ENCODE peak calls at places on chromosomes 3 and 15, in seven cellular contexts. F, P, U, K, B, Z and M are unnamed samples. For H3K4me1 and H3K36me3, the result is how much of the 10 kb centered on the place peaks cover.

GRCh38 chr3:66403268-66403990 is 97.4 kb downstream of the LRIG1 start:
- DNase-seq in F (no peak), P (no peak), U (no peak), K (no peak), B (no peak), Z (no peak), M (no peak)

GRCh38 chr3:125375950-125376679 is 990 bp upstream of the ZNF148 start:
- DNase-seq in F (no peak), P (no peak), U (no peak), K (no peak), B (no peak), Z (peak), M (no peak)

GRCh38 chr3:71702131-71703024 is 22.8 kb downstream of the EIF4E3 start:
- DNase-seq in F (no peak), P (no peak), U (no peak), K (no peak), B (no peak), Z (no peak), M (no peak)

GRCh38 chr3:17500618-17501017 is 241.8 kb downstream of the TBC1D5 start:
- DNase-seq in F (no peak), P (no peak), U (no peak), K (no peak), B (no peak), Z (no peak), M (no peak)

GRCh38 chr3:177597325-177598109 is 400.2 kb upstream of the TBL1XR1 start:
- DNase-seq in F (peak), P (no peak), U (peak), K (no peak), B (no peak), Z (peak), M (no peak)

GRCh38 chr3:133799794-133800585 is 5.6 kb upstream of the SRPRB start:
- DNase-seq in F (no peak), P (no peak), U (peak), K (no peak), B (no peak), Z (no peak), M (no peak)

GRCh38 chr3:46936733-46937250 is 39.8 kb downstream of the CCDC12 start:
- DNase-seq in F (no peak), P (peak), U (peak), K (peak), B (peak), Z (no peak), M (no peak)

GRCh38 chr3:45978348-45978747 is 17.3 kb downstream of the FYCO1 start:
- DNase-seq in F (no peak), P (peak), U (no peak), K (peak), B (no peak), Z (peak), M (peak)

GRCh38 chr3:64190517-64191515 is 34.5 kb downstream of the PRICKLE2 start:
- DNase-seq in F (no peak), P (no peak), U (no peak), K (no peak), B (no peak), Z (no peak), M (no peak)

GRCh38 chr15:28890711-28891495 is 5.1 kb downstream of the APBA2 start:
- DNase-seq in F (no peak), P (peak), U (no peak), K (no peak), B (no peak), Z (no peak), M (no peak)

GRCh38 chr15:26128611-26129140 is 265.5 kb upstream of the ATP10A start:
- DNase-seq in F (no peak), P (no peak), U (no peak), K (no peak), B (no peak), Z (no peak), M (no peak)

GRCh38 chr3:69411331-69411730 is 25.4 kb upstream of the FRMD4B start:
- DNase-seq in F (no peak), P (no peak), U (no peak), K (no peak), B (no peak), Z (no peak), M (no peak)

GRCh38 chr15:41876007-41876406 is 17.8 kb downstream of the SPTBN5 start:
- DNase-seq in F (no peak), P (no peak), U (no peak), K (no peak), B (no peak), Z (no peak), M (no peak)

GRCh38 chr3:71502066-71502465 is 81.5 kb downstream of the FOXP1 start:
- DNase-seq in F (no peak), P (no peak), U (no peak), K (no peak), B (no peak), Z (no peak), M (no peak)

GRCh38 chr15:69206079-69206478 is 45.6 kb downstream of the GLCE start:
- DNase-seq in F (no peak), P (no peak), U (no peak), K (no peak), B (no peak), Z (no peak), M (no peak)

GRCh38 chr3:195212033-195212748 is 58.8 kb downstream of the XXYLT1 start:
- DNase-seq in F (no peak), P (no peak), U (no peak), K (no peak), B (no peak), Z (peak), M (no peak)

GRCh38 chr3:37338500-37338899 is 164.1 kb upstream of the LRRFIP2 start:
- DNase-seq in F (no peak), P (no peak), U (no peak), K (no peak), B (no peak), Z (no peak), M (no peak)

GRCh38 chr3:18716821-18717220 is 291.7 kb upstream of the SATB1 start:
- DNase-seq in F (no peak), P (no peak), U (no peak), K (no peak), B (no peak), Z (no peak), M (no peak)

GRCh38 chr15:44668925-44669324 is 5.5 kb upstream of the SPG11 start:
- DNase-seq in F (no peak), P (no peak), U (no peak), K (no peak), B (no peak), Z (no peak), M (no peak)

GRCh38 chr3:142394921-142395622 is 52.8 kb downstream of the XRN1 start:
- DNase-seq in F (no peak), P (no peak), U (no peak), K (no peak), B (no peak), Z (no peak), M (no peak)

DNA sequence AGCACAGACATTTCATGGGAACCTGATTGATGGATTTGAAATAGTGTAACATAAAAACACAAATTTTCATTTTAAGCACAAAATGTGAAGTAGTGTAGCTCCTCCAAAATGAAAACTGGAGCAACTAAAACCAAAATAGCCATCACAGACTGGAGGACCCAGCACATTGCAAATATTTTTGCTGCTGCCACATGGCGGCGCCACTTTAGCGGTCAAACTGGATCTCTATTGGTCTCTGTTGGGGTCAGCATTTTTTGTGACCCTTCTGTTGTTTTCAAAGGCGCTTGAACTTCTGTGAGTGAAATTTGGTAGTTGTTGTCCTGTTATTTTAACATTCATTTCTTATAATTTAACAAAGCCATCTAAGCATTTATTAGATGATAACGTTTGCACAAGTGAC is 259.9 kb downstream of the IL20RB start:
- DNase-seq in F (no peak), P (no peak), U (no peak), K (no peak), B (no peak), Z (no peak), M (no peak)
- TF ChIP-seq CTCF in F (peak), P (no peak), U (peak), K (no peak), B (no peak), Z (no peak), M (no peak)

GRCh38 chr3:10312866-10313265 is 8.0 kb downstream of the SEC13 start:
- DNase-seq in F (no peak), P (no peak), U (no peak), K (no peak), B (no peak), Z (no peak), M (no peak)
- H3K4me1 ChIP-seq in F (under half), P (under half), U (under half), K (under half), B (under half), Z (under half), M (under half)

GRCh38 chr3:188554404-188554803 is 400.4 kb downstream of the LPP start:
- DNase-seq in F (no peak), P (no peak), U (peak), K (no peak), B (no peak), Z (no peak), M (no peak)
- H3K36me3 ChIP-seq in F (under half), P (under half), U (under half), K (under half), B (under half), Z (under half), M (under half)

GRCh38 chr3:9947025-9947995 is 4.9 kb downstream of the PRRT3 start:
- DNase-seq in F (peak), P (peak), U (peak), K (peak), B (peak), Z (peak), M (peak)
- TF ChIP-seq CTCF in F (peak), P (peak), U (peak), K (peak), B (peak), Z (no peak), M (peak)

GRCh38 chr3:129256270-129256669 is 6.9 kb downstream of the COPG1 start:
- DNase-seq in F (peak), P (no peak), U (no peak), K (no peak), B (no peak), Z (no peak), M (no peak)

GRCh38 chr3:129254536-129255230 is 5.3 kb downstream of the COPG1 start:
- DNase-seq in F (no peak), P (no peak), U (no peak), K (no peak), B (no peak), Z (no peak), M (no peak)

GRCh38 chr3:129259612-129260477 is 10.4 kb downstream of the COPG1 start:
- DNase-seq in F (no peak), P (no peak), U (no peak), K (peak), B (no peak), Z (peak), M (peak)

GRCh38 chr3:129260606-129261005 is 11.2 kb downstream of the COPG1 start:
- DNase-seq in F (no peak), P (no peak), U (no peak), K (no peak), B (no peak), Z (no peak), M (no peak)

DNA sequence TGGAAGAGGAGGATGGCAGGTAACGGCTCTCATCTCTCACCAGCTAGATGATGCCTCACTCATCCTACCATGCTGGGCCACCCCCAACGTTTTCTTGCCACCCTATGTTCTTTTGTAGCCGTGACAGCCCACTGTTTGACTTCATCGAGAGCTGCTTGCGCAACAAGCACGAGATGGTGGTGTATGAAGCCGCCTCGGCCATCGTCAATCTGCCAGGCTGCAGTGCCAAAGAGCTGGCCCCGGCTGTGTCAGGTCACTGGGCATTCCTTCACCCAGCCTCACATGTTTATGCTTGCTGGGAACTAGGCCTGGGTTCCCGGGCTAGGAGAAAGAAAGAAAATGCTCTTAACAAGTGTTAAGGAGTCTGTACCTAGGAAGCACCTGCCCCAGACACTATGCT is 8.2 kb downstream of the COPG1 start:
- DNase-seq in F (no peak), P (no peak), U (no peak), K (no peak), B (no peak), Z (no peak), M (no peak)
- H3K4me1 ChIP-seq in F (under half), P (under half), U (under half), K (under half), B (under half), Z (under half), M (under half)

GRCh38 chr3:56851966-56852884 is 50.5 kb upstream of the ARHGEF3 start:
- DNase-seq in F (no peak), P (no peak), U (no peak), K (no peak), B (no peak), Z (no peak), M (no peak)
- H3K36me3 ChIP-seq in F (under half), P (under half), U (under half), K (under half), B (under half), Z (under half), M (under half)

GRCh38 chr3:161096771-161097367 is 8.3 kb downstream of the B3GALNT1 start:
- DNase-seq in F (no peak), P (no peak), U (no peak), K (no peak), B (no peak), Z (no peak), M (peak)
- TF ChIP-seq CTCF in F (peak), P (peak), U (peak), K (no peak), B (peak), Z (no peak), M (no peak)

DNA sequence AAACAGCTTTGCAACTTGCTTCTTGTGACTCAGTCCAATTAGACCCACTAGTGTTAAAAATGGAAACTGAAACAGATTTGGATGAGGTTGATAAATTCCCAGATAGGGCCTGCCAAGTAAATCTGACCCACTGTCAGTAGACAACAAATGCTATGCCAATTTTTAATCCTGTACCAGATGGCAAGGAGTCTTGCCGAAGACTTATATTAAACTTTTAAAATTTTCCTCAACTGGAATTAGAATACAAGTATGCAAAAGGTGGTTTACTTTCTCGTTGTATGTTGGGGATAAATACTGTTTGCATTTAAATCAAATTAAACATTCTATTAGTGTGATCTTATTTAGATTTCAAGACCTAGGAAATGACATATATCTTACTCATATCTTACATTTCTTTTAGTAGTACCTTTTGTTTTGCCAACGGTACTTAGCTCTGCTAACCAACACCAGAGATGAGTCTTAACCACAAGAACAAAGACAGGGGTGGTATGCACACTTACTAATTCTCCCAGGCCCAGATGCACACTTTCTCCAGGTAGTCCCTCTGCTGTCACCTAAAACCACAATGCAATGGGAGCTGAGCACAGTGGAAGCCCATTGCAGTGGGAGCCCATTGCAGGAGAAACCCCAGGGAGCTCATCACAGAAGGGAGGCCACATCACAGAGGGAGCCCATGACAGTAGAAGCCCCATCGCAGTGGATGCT is 77.8 kb downstream of the WWTR1 start:
- DNase-seq in F (no peak), P (no peak), U (no peak), K (no peak), B (no peak), Z (no peak), M (no peak)
- H3K4me1 ChIP-seq in F (half or more), P (half or more), U (under half), K (half or more), B (under half), Z (under half), M (under half)

GRCh38 chr15:38459480-38459879 is 5.6 kb downstream of the FAM98B start:
- DNase-seq in F (no peak), P (no peak), U (no peak), K (no peak), B (no peak), Z (no peak), M (no peak)

GRCh38 chr15:38464675-38465074 is 10.7 kb downstream of the FAM98B start:
- DNase-seq in F (no peak), P (no peak), U (no peak), K (no peak), B (no peak), Z (no peak), M (no peak)

GRCh38 chr15:38461089-38461833 is 7.3 kb downstream of the FAM98B start:
- DNase-seq in F (no peak), P (no peak), U (no peak), K (no peak), B (no peak), Z (no peak), M (no peak)

GRCh38 chr15:38460543-38460942 is 6.6 kb downstream of the FAM98B start:
- DNase-seq in F (no peak), P (no peak), U (no peak), K (no peak), B (no peak), Z (no peak), M (no peak)

GRCh38 chr15:38463893-38464292 is 10.0 kb downstream of the FAM98B start:
- DNase-seq in F (no peak), P (no peak), U (no peak), K (no peak), B (no peak), Z (no peak), M (no peak)
- H3K36me3 ChIP-seq in F (under half), P (under half), U (under half), K (under half), B (under half), Z (under half), M (under half)